ENCODE peak calls at places on chromosomes 2 and 18, in ten cellular contexts. Z, Q, Y, H, V, S, N, C, F and U are unnamed samples. For H3K4me1, the result is how much of the 10 kb centered on the place peaks cover.

GRCh38 chr2:42001696-42002331 is 46.0 kb upstream of the PKDCC start:
- DNase-seq in Z (no peak), Q (no peak), Y (no peak), H (no peak), V (no peak), S (no peak), N (no peak), C (no peak), F (no peak), U (no peak)

GRCh38 chr18:9526458-9526857 is 51.1 kb downstream of the RALBP1 start:
- DNase-seq in Z (no peak), Q (no peak), Y (no peak), H (no peak), V (peak), S (no peak), N (no peak), C (no peak), F (no peak), U (no peak)

GRCh38 chr18:1999387-1999786 is 571.9 kb downstream of the METTL4 start:
- DNase-seq in Z (no peak), Q (no peak), Y (no peak), H (no peak), V (no peak), S (no peak), N (no peak), C (no peak), F (no peak), U (no peak)

GRCh38 chr2:12533337-12533736 is 183.4 kb upstream of the TRIB2 start:
- DNase-seq in Z (no peak), Q (no peak), Y (no peak), H (no peak), V (no peak), S (no peak), N (no peak), C (no peak), F (no peak), U (no peak)

GRCh38 chr2:241774419-241775222 is 2.0 kb upstream of the GAL3ST2 start:
- DNase-seq in Z (peak), Q (no peak), Y (no peak), H (peak), V (no peak), S (no peak), N (peak), C (peak), F (peak), U (no peak)

GRCh38 chr18:35193313-35193712 is 47.5 kb upstream of the ZNF397 start:
- DNase-seq in Z (no peak), Q (no peak), Y (no peak), H (no peak), V (no peak), S (no peak), N (no peak), C (no peak), F (no peak), U (no peak)

GRCh38 chr2:98412751-98413445 is 31.8 kb upstream of the INPP4A start:
- DNase-seq in Z (peak), Q (peak), Y (peak), H (peak), V (peak), S (no peak), N (peak), C (no peak), F (peak), U (peak)

GRCh38 chr2:222598611-222599010 is 57.3 kb downstream of the FARSB start:
- DNase-seq in Z (no peak), Q (no peak), Y (no peak), H (no peak), V (no peak), S (no peak), N (no peak), C (no peak), F (no peak), U (no peak)

GRCh38 chr2:117349687-117350086 is 464.8 kb upstream of the DDX18 start:
- DNase-seq in Z (no peak), Q (no peak), Y (no peak), H (no peak), V (no peak), S (no peak), N (no peak), C (no peak), F (no peak), U (no peak)

GRCh38 chr18:47110875-47111274 is 39.4 kb downstream of the HDHD2 start:
- DNase-seq in Z (no peak), Q (no peak), Y (no peak), H (no peak), V (no peak), S (no peak), N (no peak), C (no peak), F (no peak), U (no peak)

DNA sequence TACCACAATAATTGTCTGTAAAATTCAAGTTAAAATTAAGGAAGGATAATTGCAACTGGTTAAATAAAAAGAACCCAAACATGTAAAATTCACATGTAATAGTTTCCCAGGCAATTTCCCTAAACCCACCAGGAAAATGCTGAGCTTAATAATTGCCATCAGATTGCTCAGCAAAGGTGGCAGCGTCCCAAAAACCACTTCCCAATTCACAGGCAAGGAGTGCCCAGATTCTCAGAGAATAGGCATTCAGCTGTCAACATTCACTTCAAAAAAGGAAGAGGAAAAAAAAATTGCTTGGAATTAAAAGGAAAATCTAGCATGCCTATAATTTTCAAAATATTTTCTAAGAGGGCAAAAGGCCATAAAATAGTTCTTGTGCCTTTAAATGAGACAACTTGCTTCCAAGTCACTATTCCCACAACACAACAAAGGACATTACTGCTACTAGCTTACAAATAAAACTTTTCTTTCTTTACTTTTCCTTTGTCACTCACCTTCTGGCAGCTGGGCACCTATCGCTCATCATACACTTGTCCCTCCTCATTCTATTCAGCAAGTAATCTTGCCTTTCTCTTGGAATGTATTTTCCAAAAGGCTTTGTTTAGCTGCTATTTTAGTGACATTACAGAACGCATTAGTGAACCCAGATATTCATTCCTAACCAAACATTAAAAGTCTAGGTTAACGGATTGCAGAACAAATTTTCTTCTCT is 15.2 kb downstream of the SRBD1 start:
- DNase-seq in Z (peak), Q (peak), Y (no peak), H (peak), V (peak), S (no peak), N (peak), C (no peak), F (no peak), U (no peak)
- H3K9ac ChIP-seq in Z (no peak), Q (no peak), Y (no peak), H (peak), V (no peak), S (no peak), N (no peak), C (no peak), F (no peak), U (no peak)

GRCh38 chr2:54588244-54588899 is 132.2 kb downstream of the SPTBN1 start:
- DNase-seq in Z (no peak), Q (no peak), Y (no peak), H (no peak), V (no peak), S (no peak), N (no peak), C (no peak), F (no peak), U (no peak)
- H3K4me1 ChIP-seq in Z (under half), Q (half or more), Y (under half), H (under half), V (under half), S (under half), N (under half), C (under half), F (under half), U (under half)

GRCh38 chr2:169478745-169479256 is 493 bp upstream of the BBS5 start:
- DNase-seq in Z (no peak), Q (no peak), Y (no peak), H (no peak), V (no peak), S (no peak), N (no peak), C (no peak), F (no peak), U (no peak)

GRCh38 chr2:169480079-169480465 is 778 bp downstream of the BBS5 start:
- DNase-seq in Z (peak), Q (no peak), Y (no peak), H (no peak), V (no peak), S (no peak), N (peak), C (no peak), F (no peak), U (no peak)

GRCh38 chr2:169478339-169478738 is 955 bp upstream of the BBS5 start:
- DNase-seq in Z (peak), Q (peak), Y (no peak), H (peak), V (no peak), S (no peak), N (peak), C (no peak), F (no peak), U (no peak)

GRCh38 chr2:169476459-169476858 is 2.8 kb upstream of the BBS5 start:
- DNase-seq in Z (peak), Q (no peak), Y (no peak), H (peak), V (peak), S (no peak), N (peak), C (no peak), F (peak), U (no peak)

DNA sequence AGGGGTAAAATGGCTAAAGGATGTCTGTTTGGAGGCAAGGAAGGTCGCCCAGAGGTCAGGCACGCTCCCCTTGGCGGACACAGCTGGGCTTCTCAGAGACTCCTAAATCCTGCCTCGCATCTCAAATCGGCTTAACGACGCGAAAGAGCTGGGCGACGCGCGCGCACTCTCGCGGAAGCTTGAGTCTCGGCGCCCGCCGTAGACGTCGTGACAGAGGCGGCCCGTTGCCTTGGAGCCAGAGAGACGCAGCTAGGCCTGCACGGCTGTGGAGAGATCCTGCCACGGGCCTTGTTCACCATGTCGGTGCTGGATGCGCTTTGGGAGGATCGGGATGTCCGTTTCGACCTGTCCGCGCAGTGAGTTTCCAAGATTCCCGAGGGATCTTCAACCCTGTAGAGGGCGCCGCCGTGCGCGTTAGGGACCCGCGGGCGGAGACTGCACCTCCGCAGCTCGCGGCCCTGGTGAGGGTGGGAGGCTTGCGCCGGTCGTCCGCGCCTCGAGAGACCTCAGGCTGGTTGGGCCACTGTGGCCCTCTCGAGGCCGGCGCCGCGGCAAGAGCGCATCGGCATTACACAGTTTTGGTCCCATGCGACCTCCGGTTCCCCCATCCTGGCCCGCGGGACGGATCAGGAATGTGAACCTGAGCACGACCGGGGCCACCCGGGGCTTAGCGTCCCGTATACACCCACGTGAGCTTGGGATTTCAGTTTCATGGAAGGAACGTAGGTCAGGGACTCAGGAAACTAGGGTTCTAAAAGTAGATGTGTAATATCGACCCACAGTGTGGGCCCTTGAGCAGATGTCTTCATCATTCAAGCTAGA is at the start of gene BBS5:
- DNase-seq in Z (peak), Q (peak), Y (peak), H (peak), V (peak), S (peak), N (peak), C (peak), F (peak), U (peak)
- H3K9ac ChIP-seq in Z (peak), Q (peak), Y (peak), H (peak), V (peak), S (peak), N (peak), C (no peak), F (peak), U (peak)

GRCh38 chr18:63182861-63183260 is 136.7 kb downstream of the BCL2 start:
- DNase-seq in Z (no peak), Q (no peak), Y (no peak), H (no peak), V (no peak), S (no peak), N (no peak), C (no peak), F (no peak), U (peak)
- H3K4me1 ChIP-seq in Z (under half), Q (under half), Y (under half), H (under half), V (under half), S (under half), N (under half), C (under half), F (under half), U (half or more)

GRCh38 chr2:27737676-27738348 is 33.7 kb upstream of the MRPL33 start:
- DNase-seq in Z (peak), Q (peak), Y (no peak), H (peak), V (peak), S (no peak), N (peak), C (no peak), F (no peak), U (no peak)

GRCh38 chr2:27735263-27735904 is 36.1 kb upstream of the MRPL33 start:
- DNase-seq in Z (peak), Q (peak), Y (peak), H (peak), V (peak), S (peak), N (peak), C (peak), F (no peak), U (no peak)

GRCh38 chr2:27736890-27737204 is 34.7 kb upstream of the MRPL33 start:
- DNase-seq in Z (no peak), Q (no peak), Y (no peak), H (no peak), V (no peak), S (no peak), N (no peak), C (no peak), F (no peak), U (no peak)

GRCh38 chr2:27734305-27734704 is 37.2 kb upstream of the MRPL33 start:
- DNase-seq in Z (no peak), Q (no peak), Y (no peak), H (no peak), V (no peak), S (no peak), N (no peak), C (no peak), F (no peak), U (no peak)

DNA sequence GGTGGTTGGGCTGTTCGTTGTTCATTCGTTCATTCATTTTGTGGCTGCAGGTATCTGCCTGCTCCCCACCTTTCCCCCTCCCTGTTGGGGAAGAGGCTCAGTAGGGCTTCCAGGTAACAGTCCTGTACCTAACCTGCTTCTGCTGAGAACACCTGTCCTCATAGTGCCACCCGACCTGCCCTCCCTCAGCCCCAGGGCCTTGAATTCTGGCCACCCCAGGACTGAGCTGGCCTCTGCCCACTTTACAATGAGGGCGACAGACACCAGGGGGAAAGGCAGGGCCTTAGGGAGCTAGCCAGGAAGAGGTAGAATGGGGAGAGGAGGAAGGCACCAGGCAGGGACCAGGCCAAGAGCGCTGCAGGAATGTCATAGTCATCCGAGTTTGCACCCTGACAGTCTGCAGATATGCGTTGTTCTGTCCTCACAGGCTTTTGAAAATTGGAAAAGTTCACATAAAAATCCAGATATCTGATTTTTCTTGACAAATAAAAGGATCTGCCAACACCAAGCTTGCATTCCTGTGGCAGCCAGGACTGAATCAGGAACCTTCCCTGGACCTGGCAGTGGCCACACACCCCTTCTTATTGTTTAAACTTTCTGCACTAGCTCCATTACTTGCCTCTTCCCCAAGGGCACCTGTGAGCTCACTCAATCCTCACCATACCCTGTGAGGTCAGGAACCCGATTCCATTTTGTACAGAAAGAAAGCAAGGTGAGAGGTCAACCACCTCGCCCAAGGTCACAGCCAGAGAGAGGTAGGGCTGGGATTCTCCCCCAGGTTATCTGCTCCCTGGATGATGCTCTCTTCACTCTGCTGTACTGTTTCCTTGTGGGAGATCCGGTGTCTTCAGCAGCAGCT is 35.3 kb upstream of the MRPL33 start:
- DNase-seq in Z (no peak), Q (no peak), Y (no peak), H (no peak), V (no peak), S (no peak), N (peak), C (no peak), F (no peak), U (no peak)
- H3K9ac ChIP-seq in Z (no peak), Q (peak), Y (peak), H (peak), V (no peak), S (no peak), N (peak), C (no peak), F (no peak), U (no peak)

GRCh38 chr2:230868151-230868946 is 3.6 kb downstream of the ITM2C start:
- DNase-seq in Z (no peak), Q (no peak), Y (no peak), H (no peak), V (no peak), S (no peak), N (no peak), C (peak), F (no peak), U (no peak)
- H3K4me1 ChIP-seq in Z (under half), Q (under half), Y (half or more), H (under half), V (under half), S (under half), N (under half), C (under half), F (under half), U (under half)

DNA sequence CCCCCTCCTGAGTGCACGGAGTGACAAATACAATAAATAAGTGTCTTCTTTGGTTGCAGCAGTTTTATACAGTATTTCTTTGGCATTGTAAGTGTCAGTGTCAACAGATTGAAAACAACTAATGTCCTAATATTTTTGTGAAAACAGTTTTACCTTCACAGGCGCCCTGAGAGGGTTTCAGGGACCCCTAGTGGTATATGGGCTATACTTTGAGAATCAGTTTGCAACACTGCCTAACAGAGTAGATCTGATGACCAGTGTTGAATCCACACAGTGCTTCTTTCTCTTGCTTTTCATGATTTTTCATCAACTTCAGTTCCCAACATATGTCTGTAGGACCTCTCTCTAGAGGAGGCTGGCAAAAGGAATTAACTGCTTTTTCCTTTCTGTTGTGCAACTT is 162.2 kb downstream of the PRPF40A start:
- DNase-seq in Z (no peak), Q (peak), Y (no peak), H (no peak), V (no peak), S (no peak), N (no peak), C (no peak), F (no peak), U (no peak)
- H3K9ac ChIP-seq in Z (no peak), Q (no peak), Y (no peak), H (no peak), V (no peak), S (no peak), N (no peak), C (no peak), F (no peak), U (no peak)

GRCh38 chr2:218719457-218719856 is 8.8 kb downstream of the TTLL4 start:
- DNase-seq in Z (no peak), Q (no peak), Y (no peak), H (no peak), V (no peak), S (no peak), N (no peak), C (no peak), F (no peak), U (no peak)

GRCh38 chr2:218721934-218722333 is 11.3 kb downstream of the TTLL4 start:
- DNase-seq in Z (no peak), Q (no peak), Y (no peak), H (no peak), V (no peak), S (no peak), N (no peak), C (no peak), F (no peak), U (no peak)

GRCh38 chr2:218722419-218722818 is 11.8 kb downstream of the TTLL4 start:
- DNase-seq in Z (no peak), Q (peak), Y (no peak), H (no peak), V (no peak), S (no peak), N (no peak), C (no peak), F (no peak), U (no peak)

GRCh38 chr2:218721488-218721887 is 10.9 kb downstream of the TTLL4 start:
- DNase-seq in Z (no peak), Q (no peak), Y (no peak), H (no peak), V (no peak), S (no peak), N (no peak), C (no peak), F (no peak), U (no peak)

GRCh38 chr2:218720048-218721041 is 9.7 kb downstream of the TTLL4 start:
- DNase-seq in Z (no peak), Q (no peak), Y (peak), H (no peak), V (no peak), S (no peak), N (no peak), C (peak), F (no peak), U (no peak)
- H3K4me1 ChIP-seq in Z (under half), Q (under half), Y (under half), H (under half), V (under half), S (under half), N (under half), C (under half), F (under half), U (under half)